ENCODE peak calls at places on chromosomes 12 and 14, in nine cellular contexts. I is ovary; H is Peyer's patch; F is GM03348; D is activated CD4-positive, alpha-beta T cell treated with anti-CD3 and anti-CD28 coated beads for 48 hours; S is iris pigment epithelial cell; O is NCI-H748 treated with DMSO at 0.1 percent for 48 hours; U is germinal center; K is hepatocyte. L is an unnamed sample.

GRCh38 chr12:95336387-95337067 is 118.9 kb downstream of the VEZT start:
- DNase-seq in I (peak), H (peak), F (peak), D (no peak), S (peak), O (peak), U (peak), K (peak), L (peak)

GRCh38 chr12:91965781-91966180 is 179.9 kb downstream of the BTG1 start:
- DNase-seq in I (no peak), H (no peak), F (no peak), D (no peak), S (no peak), O (no peak), U (no peak), K (no peak), L (no peak)

GRCh38 chr14:81206115-81206514 is 14.6 kb downstream of the GTF2A1 start:
- DNase-seq in I (no peak), H (no peak), F (no peak), D (no peak), S (no peak), O (no peak), U (no peak), K (no peak), L (no peak)

GRCh38 chr14:104794099-104794498 is 1.4 kb downstream of the AKT1 start:
- DNase-seq in I (no peak), H (no peak), F (peak), D (peak), S (peak), O (no peak), U (peak), K (peak), L (no peak)

GRCh38 chr14:103281496-103282231 is 52.4 kb upstream of the EIF5 start:
- DNase-seq in I (peak), H (no peak), F (peak), D (no peak), S (peak), O (no peak), U (no peak), K (peak), L (no peak)

GRCh38 chr14:102264775-102265174 is 40.2 kb downstream of the MOK start:
- DNase-seq in I (no peak), H (no peak), F (no peak), D (no peak), S (no peak), O (no peak), U (no peak), K (no peak), L (no peak)

GRCh38 chr12:32756476-32757158 is 920 bp upstream of the YARS2 start:
- DNase-seq in I (no peak), H (no peak), F (no peak), D (no peak), S (peak), O (peak), U (no peak), K (no peak), L (no peak)

GRCh38 chr12:20369164-20370000 is 1.0 kb downstream of the PDE3A start:
- DNase-seq in I (peak), H (peak), F (peak), D (peak), S (peak), O (no peak), U (no peak), K (peak), L (peak)

GRCh38 chr12:77493311-77493710 is 337.4 kb upstream of the NAV3 start:
- DNase-seq in I (no peak), H (no peak), F (no peak), D (no peak), S (no peak), O (no peak), U (no peak), K (no peak), L (no peak)

GRCh38 chr12:132554857-132555630 is 55.3 kb downstream of the LRCOL1 start:
- DNase-seq in I (no peak), H (no peak), F (no peak), D (peak), S (no peak), O (no peak), U (no peak), K (no peak), L (no peak)

GRCh38 chr14:106417224-106418049 is 891.1 kb downstream of the TMEM121 start:
- DNase-seq in I (peak), H (peak), F (no peak), D (peak), S (peak), O (no peak), U (peak), K (peak), L (no peak)

GRCh38 chr14:52960627-52961026 is 9.8 kb upstream of the FERMT2 start:
- DNase-seq in I (no peak), H (no peak), F (no peak), D (no peak), S (no peak), O (no peak), U (no peak), K (no peak), L (no peak)

GRCh38 chr12:130560321-130560720 is 155.8 kb downstream of the RIMBP2 start:
- DNase-seq in I (no peak), H (no peak), F (no peak), D (no peak), S (no peak), O (no peak), U (no peak), K (no peak), L (no peak)

GRCh38 chr12:52539024-52539820 is 13.7 kb downstream of the KRT71 start:
- DNase-seq in I (no peak), H (no peak), F (no peak), D (no peak), S (no peak), O (peak), U (no peak), K (peak), L (peak)

GRCh38 chr12:6224550-6224949 is 24.4 kb downstream of the CD9 start:
- DNase-seq in I (no peak), H (peak), F (no peak), D (no peak), S (no peak), O (no peak), U (peak), K (peak), L (peak)

GRCh38 chr12:91556909-91557308 is 374.3 kb upstream of the DCN start:
- DNase-seq in I (no peak), H (no peak), F (no peak), D (no peak), S (no peak), O (no peak), U (no peak), K (peak), L (no peak)

GRCh38 chr14:55448146-55448614 is 7.8 kb upstream of the TBPL2 start:
- DNase-seq in I (no peak), H (no peak), F (peak), D (peak), S (peak), O (no peak), U (no peak), K (peak), L (peak)

GRCh38 chr12:3604750-3605638 is 114.0 kb downstream of the PRMT8 start:
- DNase-seq in I (peak), H (no peak), F (peak), D (no peak), S (peak), O (peak), U (no peak), K (no peak), L (peak)

GRCh38 chr12:94208433-94208921 is 60.1 kb downstream of the PLXNC1 start:
- DNase-seq in I (no peak), H (no peak), F (no peak), D (peak), S (no peak), O (no peak), U (peak), K (no peak), L (no peak)

GRCh38 chr12:69821441-69822204 is 3.4 kb upstream of the MYRFL start:
- DNase-seq in I (no peak), H (no peak), F (peak), D (no peak), S (peak), O (peak), U (no peak), K (no peak), L (peak)

GRCh38 chr12:120229583-120230325 is 28.8 kb upstream of the RPLP0 start:
- DNase-seq in I (no peak), H (peak), F (peak), D (no peak), S (peak), O (no peak), U (no peak), K (peak), L (no peak)

GRCh38 chr14:60817113-60817512 is 82.6 kb downstream of the MNAT1 start:
- DNase-seq in I (no peak), H (no peak), F (no peak), D (no peak), S (peak), O (no peak), U (no peak), K (no peak), L (no peak)

GRCh38 chr12:133124674-133125073 is 5.4 kb downstream of the ZNF891 start:
- DNase-seq in I (no peak), H (no peak), F (no peak), D (no peak), S (no peak), O (no peak), U (no peak), K (no peak), L (no peak)

GRCh38 chr14:105153331-105153731 is 15.2 kb downstream of the JAG2 start:
- DNase-seq in I (no peak), H (no peak), F (no peak), D (no peak), S (no peak), O (no peak), U (no peak), K (no peak), L (no peak)

GRCh38 chr12:29066061-29066588 is 83.0 kb upstream of the FAR2 start:
- DNase-seq in I (no peak), H (no peak), F (no peak), D (peak), S (peak), O (no peak), U (no peak), K (no peak), L (no peak)